ENCODE peak calls at places on chromosome X, in six cellular contexts. G is trophoblast cell, Z is H9, L is mesenchymal stem cell, D is neuronal stem cell, J is H1. O is an unnamed sample.

GRCh38 chrX:47637546-47638195 is 7.9 kb upstream of the CFP start:
- DNase-seq in Z (peak), J (no peak), G (no peak), L (no peak), D (no peak), O (no peak)

GRCh38 chrX:64894454-64895038 is 81.7 kb downstream of the ZC4H2 start:
- DNase-seq in J (peak), L (peak), D (peak), G (no peak), Z (peak), O (peak)

GRCh38 chrX:88101968-88102367 is 584.4 kb downstream of the KLHL4 start:
- DNase-seq in D (no peak), L (no peak), G (no peak), Z (no peak), J (no peak), O (no peak)

GRCh38 chrX:68833855-68834331 is 5.1 kb downstream of the EFNB1 start:
- DNase-seq in D (no peak), J (no peak), G (peak), Z (peak), L (no peak), O (no peak)

GRCh38 chrX:24506082-24506481 is 41.0 kb downstream of the PDK3 start:
- DNase-seq in G (peak), D (no peak), L (peak), Z (no peak), J (no peak), O (peak)

GRCh38 chrX:113274345-113274744 is 433.7 kb upstream of the AMOT start:
- DNase-seq in J (no peak), L (no peak), D (no peak), Z (peak), G (no peak), O (no peak)

GRCh38 chrX:150982235-150982785 is 825 bp upstream of the HMGB3 start:
- DNase-seq in G (no peak), L (no peak), J (no peak), Z (no peak), D (no peak), O (no peak)

GRCh38 chrX:108704839-108705238 is 31.5 kb downstream of the IRS4 start:
- DNase-seq in D (no peak), G (no peak), L (no peak), Z (no peak), J (no peak), O (no peak)

GRCh38 chrX:33908898-33909297 is 223.2 kb downstream of the FAM47A start:
- DNase-seq in Z (no peak), D (no peak), J (no peak), G (no peak), L (no peak), O (no peak)
- H3K14ac ChIP-seq in Z (no peak), D (no peak), J (no peak), G (no peak), L (no peak), O (no peak)

GRCh38 chrX:617891-618290 is 12.7 kb upstream of the SHOX start:
- DNase-seq in D (no peak), J (no peak), L (no peak), Z (no peak), G (no peak), O (no peak)

GRCh38 chrX:619812-620493 is 10.6 kb upstream of the SHOX start:
- DNase-seq in G (no peak), D (no peak), J (no peak), Z (peak), L (no peak), O (no peak)

GRCh38 chrX:619451-619811 is 11.2 kb upstream of the SHOX start:
- DNase-seq in L (no peak), D (no peak), G (no peak), Z (no peak), J (no peak), O (no peak)

GRCh38 chrX:617401-617800 is 13.2 kb upstream of the SHOX start:
- DNase-seq in L (no peak), Z (no peak), J (no peak), D (no peak), G (no peak), O (no peak)

DNA sequence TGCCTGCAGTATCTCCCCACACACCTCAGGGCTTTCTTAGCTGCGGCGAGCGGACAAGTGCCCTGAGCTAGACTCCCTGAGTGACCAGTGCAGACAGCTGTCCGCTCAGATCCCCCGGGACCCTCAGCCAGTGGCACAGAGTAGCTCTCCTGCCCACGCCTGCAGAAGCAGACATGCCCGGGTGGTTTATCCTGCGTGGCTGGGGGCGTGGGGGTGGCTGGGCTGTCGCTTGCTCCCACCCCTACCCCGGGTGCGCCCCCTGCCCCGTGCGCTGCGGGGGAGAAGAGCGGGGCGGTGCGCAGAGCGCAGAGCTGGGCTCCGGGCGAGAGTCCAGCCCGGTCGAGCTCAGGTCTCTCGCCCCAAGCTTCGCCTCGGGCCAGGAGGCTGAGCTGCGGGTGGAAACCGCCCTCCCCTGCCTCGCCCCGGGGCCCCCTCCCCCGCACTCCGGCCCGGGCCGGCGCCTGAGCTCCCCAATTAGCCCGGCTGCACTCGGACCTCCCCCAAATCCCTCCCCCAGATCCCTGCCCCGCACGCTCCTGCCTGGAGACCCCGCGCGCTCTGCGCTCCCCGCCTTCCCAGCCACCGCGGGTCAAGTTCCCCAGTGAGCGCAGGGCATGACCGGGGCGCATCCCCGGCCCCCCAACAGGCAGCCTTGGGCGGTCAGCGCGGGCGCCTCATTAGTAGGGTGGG is 11.7 kb upstream of the SHOX start:
- DNase-seq in J (no peak), L (no peak), G (no peak), D (no peak), Z (no peak), O (no peak)
- H3K14ac ChIP-seq in J (no peak), L (no peak), G (no peak), D (no peak), Z (no peak), O (no peak)

GRCh38 chrX:30023451-30023850 is 191.9 kb upstream of the MAGEB2 start:
- DNase-seq in G (no peak), D (no peak), L (no peak), Z (no peak), J (no peak), O (peak)
- H3K14ac ChIP-seq in G (no peak), D (no peak), L (no peak), Z (no peak), J (no peak), O (no peak)

GRCh38 chrX:943035-943434 is 269.4 kb downstream of the CRLF2 start:
- DNase-seq in L (no peak), G (no peak), J (no peak), Z (no peak), D (no peak), O (no peak)
- H3K14ac ChIP-seq in L (no peak), G (no peak), J (no peak), Z (no peak), D (no peak), O (no peak)

GRCh38 chrX:72180539-72180938 is 1.0 kb upstream of the PIN4 start:
- DNase-seq in J (no peak), G (no peak), L (no peak), D (no peak), Z (no peak), O (no peak)
- H3K14ac ChIP-seq in J (no peak), G (no peak), L (no peak), D (no peak), Z (no peak), O (no peak)

DNA sequence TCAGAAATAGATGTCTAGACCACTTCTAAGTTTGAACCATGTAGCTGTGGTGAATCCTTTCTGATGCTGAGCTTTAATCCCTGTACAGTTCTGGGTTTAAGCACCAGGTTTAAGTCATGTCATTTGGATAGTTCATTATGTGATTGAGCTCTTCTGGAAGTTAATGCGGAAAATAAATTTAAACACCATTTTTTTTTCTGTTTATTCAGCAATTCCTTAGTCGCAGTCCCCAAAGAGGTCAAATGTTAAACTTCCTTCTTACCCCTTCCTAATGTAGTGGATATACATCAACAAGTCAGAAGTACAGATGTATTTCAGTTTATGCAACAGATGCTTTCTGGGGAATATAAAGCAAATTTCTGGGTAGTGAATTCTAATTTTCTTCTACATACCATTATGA is 52.9 kb downstream of the CNKSR2 start:
- DNase-seq in Z (no peak), D (no peak), J (no peak), L (no peak), G (no peak), O (no peak)
- H3K14ac ChIP-seq in Z (no peak), D (no peak), J (no peak), L (no peak), G (no peak), O (no peak)

DNA sequence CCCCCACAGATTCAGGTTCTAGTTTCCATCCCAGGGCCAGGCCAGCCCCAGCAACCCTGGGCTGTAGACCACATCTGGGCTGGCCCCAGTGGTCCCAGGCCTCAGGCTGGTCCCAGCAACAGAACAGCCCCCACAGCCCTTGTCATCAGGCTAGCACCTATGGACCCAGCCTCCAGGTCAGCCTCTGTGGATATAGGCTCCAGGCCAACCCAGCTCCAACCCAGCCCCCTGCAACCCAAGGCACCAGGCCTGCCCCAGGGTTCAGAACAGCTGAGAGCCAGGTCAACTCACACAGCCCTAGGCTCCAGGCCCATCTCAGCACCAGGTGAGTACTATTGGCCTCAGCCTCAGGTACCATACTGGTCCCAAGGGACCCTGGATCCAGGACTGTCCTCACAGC is 155.3 kb downstream of the PWWP3B start:
- DNase-seq in D (no peak), Z (no peak), J (no peak), L (no peak), G (no peak), O (no peak)
- H3K14ac ChIP-seq in D (no peak), Z (no peak), J (no peak), L (no peak), G (no peak), O (no peak)

O was measured in IMR-90.